ENCODE peak calls at places on chromosomes 2 and 18, in ten cellular contexts. A is glutamatergic neuron; K is cerebellar cortex; H is globus pallidus; Q is GM23248; X is mammary epithelial cell; E is T-helper 9 cell; P is CD8-positive, alpha-beta T cell; I is fibroblast of gingiva; M is CD8-positive, alpha-beta memory T cell. W is an unnamed sample.

GRCh38 chr2:235026649-235027557 is 75.1 kb downstream of the SH3BP4 start:
- DNase-seq in A (no peak), K (no peak), H (no peak), Q (peak; percentile 83), X (peak; percentile 99), E (no peak), P (no peak), I (no peak), M (no peak), W (no peak)

GRCh38 chr2:8819194-8819593 is 18.2 kb downstream of the KIDINS220 start:
- DNase-seq in A (no peak), K (no peak), H (no peak), Q (peak; percentile 69), X (peak; percentile 38), E (no peak), P (no peak), I (no peak), M (no peak), W (no peak)

GRCh38 chr2:100812141-100812540 is 7.8 kb upstream of the NPAS2 start:
- DNase-seq in A (no peak), K (no peak), H (no peak), Q (no peak), X (no peak), E (no peak), P (peak; percentile 7), I (no peak), M (no peak), W (no peak)

GRCh38 chr2:97870396-97870843 is 125.3 kb downstream of the TMEM131 start:
- DNase-seq in A (no peak), K (peak; percentile 32), H (peak; percentile 4), Q (peak; percentile 94), X (peak; percentile 82), E (no peak), P (peak; percentile 11), I (peak; percentile 97), M (no peak), W (no peak)

GRCh38 chr2:218270721-218271486 is 585 bp downstream of the PNKD start:
- DNase-seq in A (no peak), K (no peak), H (no peak), Q (peak; percentile 66), X (no peak), E (no peak), P (no peak), I (no peak), M (no peak), W (no peak)

GRCh38 chr18:48996901-48997463 is 46.2 kb upstream of the SMAD7 start:
- DNase-seq in A (no peak), K (peak; percentile 16), H (no peak), Q (peak; percentile 95), X (peak; percentile 91), E (peak; percentile 7), P (no peak), I (peak; percentile 72), M (peak; percentile 7), W (no peak)

GRCh38 chr2:18987592-18988073 is 370.8 kb downstream of the OSR1 start:
- DNase-seq in A (no peak), K (peak; percentile 26), H (peak; percentile 62), Q (peak; percentile 95), X (peak; percentile 86), E (no peak), P (no peak), I (peak; percentile 84), M (no peak), W (peak; percentile 86)

GRCh38 chr18:48534364-48534763 is 4.5 kb upstream of the CTIF start:
- DNase-seq in A (no peak), K (no peak), H (no peak), Q (peak; percentile 59), X (no peak), E (no peak), P (no peak), I (peak; percentile 74), M (no peak), W (no peak)

GRCh38 chr2:174522553-174522952 is 35.7 kb upstream of the GPR155 start:
- DNase-seq in A (no peak), K (peak; percentile 14), H (peak; percentile 46), Q (peak; percentile 51), X (no peak), E (no peak), P (no peak), I (peak; percentile 18), M (no peak), W (no peak)

GRCh38 chr2:156115338-156115737 is 217.2 kb downstream of the NR4A2 start:
- DNase-seq in A (no peak), K (no peak), H (no peak), Q (peak; percentile 63), X (peak; percentile 80), E (no peak), P (no peak), I (peak; percentile 59), M (no peak), W (no peak)

GRCh38 chr2:167406558-167406957 is 518.3 kb downstream of the XIRP2 start:
- DNase-seq in A (no peak), K (no peak), H (no peak), Q (peak; percentile 7), X (no peak), E (no peak), P (no peak), I (no peak), M (no peak), W (no peak)

GRCh38 chr2:185393091-185393490 is 345.5 kb upstream of the FSIP2 start:
- DNase-seq in A (no peak), K (no peak), H (no peak), Q (no peak), X (no peak), E (no peak), P (no peak), I (no peak), M (no peak), W (no peak)

GRCh38 chr2:197908940-197909339 is 104.5 kb downstream of the PLCL1 start:
- DNase-seq in A (no peak), K (no peak), H (no peak), Q (peak; percentile 36), X (no peak), E (no peak), P (no peak), I (peak; percentile 13), M (no peak), W (no peak)

GRCh38 chr2:229835601-229836283 is 86.1 kb downstream of the TRIP12 start:
- DNase-seq in A (no peak), K (no peak), H (no peak), Q (peak; percentile 44), X (peak; percentile 66), E (no peak), P (no peak), I (peak; percentile 65), M (no peak), W (no peak)

GRCh38 chr2:209773377-209773776 is 1.7 kb downstream of the UNC80 start:
- DNase-seq in A (no peak), K (peak; percentile 68), H (no peak), Q (no peak), X (no peak), E (no peak), P (no peak), I (no peak), M (no peak), W (no peak)

GRCh38 chr2:88892788-88893187 is 201.3 kb downstream of the RPIA start:
- DNase-seq in A (peak; percentile 67), K (no peak), H (no peak), Q (no peak), X (no peak), E (no peak), P (no peak), I (no peak), M (no peak), W (no peak)

GRCh38 chr18:9536354-9537152 is 61.2 kb downstream of the RALBP1 start:
- DNase-seq in A (no peak), K (no peak), H (no peak), Q (peak; percentile 73), X (peak; percentile 63), E (no peak), P (no peak), I (no peak), M (no peak), W (no peak)

GRCh38 chr2:8212239-8212638 is 469.6 kb upstream of the ID2 start:
- DNase-seq in A (no peak), K (no peak), H (no peak), Q (no peak), X (peak; percentile 32), E (no peak), P (no peak), I (no peak), M (no peak), W (no peak)